ENCODE peak calls at places on chromosomes 1 and 21, in five cellular contexts. One of them, this sample, is unnamed.

GRCh38 chr21:17613242-17613676 is 558 bp upstream of the BTG3 start:
- DNase-seq in NCI-H748 treated with DMSO at 0.1 percent for 48 hours: no peak
- DNase-seq in iPS-NIHi11: no peak
- DNase-seq in tibial artery: peak
- DNase-seq in brain microvascular endothelial cell: no peak
- DNase-seq in this sample: peak

GRCh38 chr1:238401138-238401537 is 510.4 kb upstream of the ZP4 start:
- DNase-seq in NCI-H748 treated with DMSO at 0.1 percent for 48 hours: no peak
- DNase-seq in brain microvascular endothelial cell: no peak
- DNase-seq in iPS-NIHi11: no peak
- DNase-seq in tibial artery: no peak
- DNase-seq in this sample: no peak

GRCh38 chr1:185896863-185897262 is 162.7 kb downstream of the HMCN1 start:
- DNase-seq in brain microvascular endothelial cell: no peak
- DNase-seq in NCI-H748 treated with DMSO at 0.1 percent for 48 hours: no peak
- DNase-seq in iPS-NIHi11: no peak
- DNase-seq in tibial artery: no peak
- DNase-seq in this sample: no peak

GRCh38 chr1:41626146-41626545 is 141.7 kb upstream of the EDN2 start:
- DNase-seq in iPS-NIHi11: no peak
- DNase-seq in NCI-H748 treated with DMSO at 0.1 percent for 48 hours: no peak
- DNase-seq in brain microvascular endothelial cell: no peak
- DNase-seq in tibial artery: no peak
- DNase-seq in this sample: no peak

GRCh38 chr1:224182866-224183590 is at the start of gene DEGS1:
- DNase-seq in iPS-NIHi11: peak
- DNase-seq in tibial artery: peak
- DNase-seq in brain microvascular endothelial cell: peak
- DNase-seq in NCI-H748 treated with DMSO at 0.1 percent for 48 hours: peak
- DNase-seq in this sample: peak

GRCh38 chr1:22320703-22321344 is 130.8 kb upstream of the ZBTB40 start:
- DNase-seq in iPS-NIHi11: no peak
- DNase-seq in tibial artery: no peak
- DNase-seq in NCI-H748 treated with DMSO at 0.1 percent for 48 hours: peak
- DNase-seq in brain microvascular endothelial cell: no peak
- DNase-seq in this sample: no peak

GRCh38 chr1:226870026-226870322 is 442 bp upstream of the PSEN2 start:
- DNase-seq in iPS-NIHi11: no peak
- DNase-seq in tibial artery: no peak
- DNase-seq in brain microvascular endothelial cell: no peak
- DNase-seq in NCI-H748 treated with DMSO at 0.1 percent for 48 hours: no peak
- DNase-seq in this sample: no peak

GRCh38 chr1:240031414-240031813 is 60.3 kb upstream of the FMN2 start:
- DNase-seq in tibial artery: no peak
- DNase-seq in brain microvascular endothelial cell: peak
- DNase-seq in NCI-H748 treated with DMSO at 0.1 percent for 48 hours: no peak
- DNase-seq in iPS-NIHi11: no peak
- DNase-seq in this sample: no peak

GRCh38 chr1:231958448-231958847 is 331.9 kb downstream of the DISC1 start:
- DNase-seq in iPS-NIHi11: no peak
- DNase-seq in NCI-H748 treated with DMSO at 0.1 percent for 48 hours: no peak
- DNase-seq in tibial artery: no peak
- DNase-seq in brain microvascular endothelial cell: no peak
- DNase-seq in this sample: no peak

GRCh38 chr1:214418380-214418779 is 133.0 kb downstream of the PTPN14 start:
- DNase-seq in brain microvascular endothelial cell: no peak
- DNase-seq in tibial artery: no peak
- DNase-seq in iPS-NIHi11: no peak
- DNase-seq in NCI-H748 treated with DMSO at 0.1 percent for 48 hours: no peak
- DNase-seq in this sample: no peak

GRCh38 chr1:162035241-162035640 is 11.6 kb upstream of the OLFML2B start:
- DNase-seq in NCI-H748 treated with DMSO at 0.1 percent for 48 hours: no peak
- DNase-seq in tibial artery: no peak
- DNase-seq in iPS-NIHi11: peak
- DNase-seq in brain microvascular endothelial cell: no peak
- DNase-seq in this sample: no peak

GRCh38 chr1:68819190-68819829 is 322.4 kb upstream of the DEPDC1 start:
- DNase-seq in tibial artery: no peak
- DNase-seq in NCI-H748 treated with DMSO at 0.1 percent for 48 hours: peak
- DNase-seq in iPS-NIHi11: peak
- DNase-seq in brain microvascular endothelial cell: peak
- DNase-seq in this sample: no peak

GRCh38 chr1:63713627-63714481 is 60.0 kb upstream of the ROR1 start:
- DNase-seq in NCI-H748 treated with DMSO at 0.1 percent for 48 hours: no peak
- DNase-seq in tibial artery: no peak
- DNase-seq in brain microvascular endothelial cell: peak
- DNase-seq in iPS-NIHi11: peak
- DNase-seq in this sample: no peak

GRCh38 chr1:26771643-26772321 is 16.0 kb upstream of the PIGV start:
- DNase-seq in iPS-NIHi11: peak
- DNase-seq in brain microvascular endothelial cell: peak
- DNase-seq in NCI-H748 treated with DMSO at 0.1 percent for 48 hours: no peak
- DNase-seq in tibial artery: peak
- DNase-seq in this sample: no peak

GRCh38 chr1:243256590-243256989 is 749 bp downstream of the SDCCAG8 start:
- DNase-seq in tibial artery: no peak
- DNase-seq in NCI-H748 treated with DMSO at 0.1 percent for 48 hours: no peak
- DNase-seq in brain microvascular endothelial cell: no peak
- DNase-seq in iPS-NIHi11: no peak
- DNase-seq in this sample: no peak

GRCh38 chr1:63746129-63746864 is 27.5 kb upstream of the ROR1 start:
- DNase-seq in brain microvascular endothelial cell: peak
- DNase-seq in tibial artery: no peak
- DNase-seq in iPS-NIHi11: peak
- DNase-seq in NCI-H748 treated with DMSO at 0.1 percent for 48 hours: no peak
- DNase-seq in this sample: no peak

GRCh38 chr1:200314085-200314750 is 95.6 kb downstream of the ZNF281 start:
- DNase-seq in tibial artery: no peak
- DNase-seq in brain microvascular endothelial cell: peak
- DNase-seq in iPS-NIHi11: no peak
- DNase-seq in NCI-H748 treated with DMSO at 0.1 percent for 48 hours: no peak
- DNase-seq in this sample: no peak

GRCh38 chr1:37926061-37926924 is 20.6 kb downstream of the INPP5B start:
- DNase-seq in iPS-NIHi11: no peak
- DNase-seq in tibial artery: no peak
- DNase-seq in NCI-H748 treated with DMSO at 0.1 percent for 48 hours: no peak
- DNase-seq in brain microvascular endothelial cell: no peak
- DNase-seq in this sample: no peak

GRCh38 chr1:30173560-30173959 is 549.8 kb downstream of the MATN1 start:
- DNase-seq in iPS-NIHi11: no peak
- DNase-seq in brain microvascular endothelial cell: no peak
- DNase-seq in tibial artery: no peak
- DNase-seq in NCI-H748 treated with DMSO at 0.1 percent for 48 hours: no peak
- DNase-seq in this sample: no peak

GRCh38 chr21:25103500-25104207 is 503.6 kb downstream of the MRPL39 start:
- DNase-seq in brain microvascular endothelial cell: no peak
- DNase-seq in NCI-H748 treated with DMSO at 0.1 percent for 48 hours: no peak
- DNase-seq in iPS-NIHi11: no peak
- DNase-seq in tibial artery: no peak
- DNase-seq in this sample: no peak

GRCh38 chr1:58779837-58780585 is 3.8 kb downstream of the JUN start:
- DNase-seq in NCI-H748 treated with DMSO at 0.1 percent for 48 hours: peak
- DNase-seq in brain microvascular endothelial cell: peak
- DNase-seq in iPS-NIHi11: peak
- DNase-seq in tibial artery: peak
- DNase-seq in this sample: no peak